ENCODE peak calls at places on chromosomes 3 and 15, in six cellular contexts. Y is Peyer's patch, W is fibroblast of lung, R is cardiac muscle cell, I is IMR-90, M is neural progenitor cell. T is an unnamed sample.

GRCh38 chr3:167750273-167750971 is 14.9 kb downstream of the SERPINI1 start:
- DNase-seq in Y (no peak), W (no peak), R (no peak), I (no peak), M (no peak), T (no peak)

GRCh38 chr3:72376917-72377710 is 471.1 kb downstream of the SHQ1 start:
- DNase-seq in Y (no peak), W (no peak), R (no peak), I (no peak), M (peak; percentile 65), T (no peak)

GRCh38 chr15:73317651-73318462 is 50.9 kb downstream of the HCN4 start:
- DNase-seq in Y (peak; percentile 18), W (no peak), R (no peak), I (no peak), M (no peak), T (no peak)

GRCh38 chr3:152309535-152310317 is 41.0 kb downstream of the MBNL1 start:
- DNase-seq in Y (no peak), W (peak; percentile 84), R (peak; percentile 70), I (peak; percentile 83), M (no peak), T (no peak)

GRCh38 chr3:17140670-17141505 is 256.1 kb downstream of the PLCL2 start:
- DNase-seq in Y (no peak), W (peak; percentile 7), R (peak; percentile 12), I (no peak), M (no peak), T (no peak)

GRCh38 chr15:35305906-35306305 is 220.8 kb upstream of the NANOGP8 start:
- DNase-seq in Y (no peak), W (peak; percentile 96), R (peak; percentile 18), I (peak; percentile 92), M (no peak), T (peak; percentile 61)

GRCh38 chr3:49025005-49025792 is 3.3 kb downstream of the NDUFAF3 start:
- DNase-seq in Y (no peak), W (no peak), R (no peak), I (no peak), M (no peak), T (no peak)

GRCh38 chr3:197041875-197042488 is 12.4 kb upstream of the MELTF start:
- DNase-seq in Y (no peak), W (no peak), R (no peak), I (no peak), M (no peak), T (no peak)

GRCh38 chr3:56042326-56042951 is 425.8 kb downstream of the ERC2 start:
- DNase-seq in Y (no peak), W (peak; percentile 58), R (peak; percentile 58), I (peak; percentile 61), M (peak; percentile 62), T (no peak)

GRCh38 chr15:88580532-88580931 is 34.1 kb upstream of the DET1 start:
- DNase-seq in Y (no peak), W (no peak), R (no peak), I (no peak), M (no peak), T (no peak)

GRCh38 chr3:115702598-115702997 is 79.3 kb downstream of the GAP43 start:
- DNase-seq in Y (no peak), W (no peak), R (no peak), I (no peak), M (no peak), T (no peak)

GRCh38 chr3:4524423-4524769 is 31.2 kb downstream of the ITPR1 start:
- DNase-seq in Y (no peak), W (peak; percentile 8), R (peak; percentile 88), I (peak; percentile 19), M (no peak), T (no peak)

GRCh38 chr3:113600418-113601185 is 68.2 kb downstream of the SIDT1 start:
- DNase-seq in Y (no peak), W (no peak), R (no peak), I (no peak), M (no peak), T (no peak)

GRCh38 chr15:57436961-57437360 is 60.7 kb downstream of the CGNL1 start:
- DNase-seq in Y (no peak), W (no peak), R (no peak), I (no peak), M (no peak), T (no peak)

GRCh38 chr3:188796122-188796631 is 375.6 kb upstream of the TPRG1 start:
- DNase-seq in Y (peak; percentile 50), W (peak; percentile 99), R (peak; percentile 94), I (peak; percentile 97), M (no peak), T (peak; percentile 88)

GRCh38 chr3:51974963-51975856 is at the start of gene ABHD14A:
- DNase-seq in Y (peak; percentile 91), W (peak; percentile 52), R (peak; percentile 78), I (peak; percentile 55), M (peak; percentile 88), T (no peak)

GRCh38 chr15:77696006-77696631 is 63.4 kb upstream of the LINGO1 start:
- DNase-seq in Y (no peak), W (no peak), R (no peak), I (no peak), M (no peak), T (no peak)

GRCh38 chr3:129794319-129795201 is 99.0 kb downstream of the TMCC1 start:
- DNase-seq in Y (peak; percentile 58), W (peak; percentile 84), R (peak; percentile 46), I (no peak), M (peak; percentile 87), T (no peak)

GRCh38 chr3:187935623-187936156 is 190.4 kb upstream of the BCL6 start:
- DNase-seq in Y (peak; percentile 77), W (no peak), R (no peak), I (peak; percentile 33), M (no peak), T (no peak)

GRCh38 chr3:190017575-190018288 is 103.0 kb downstream of the P3H2 start:
- DNase-seq in Y (no peak), W (peak; percentile 80), R (peak; percentile 82), I (peak; percentile 84), M (peak; percentile 36), T (peak; percentile 52)

GRCh38 chr3:79018671-79019136 is 749.1 kb downstream of the ROBO1 start:
- DNase-seq in Y (peak; percentile 62), W (peak; percentile 75), R (peak; percentile 83), I (peak; percentile 64), M (peak; percentile 77), T (no peak)

GRCh38 chr15:32119694-32120330 is 89.5 kb downstream of the CHRNA7 start:
- DNase-seq in Y (no peak), W (no peak), R (no peak), I (no peak), M (no peak), T (no peak)

GRCh38 chr3:25582242-25582641 is 82.5 kb downstream of the TOP2B start:
- DNase-seq in Y (no peak), W (peak; percentile 72), R (peak; percentile 46), I (peak; percentile 96), M (no peak), T (no peak)

GRCh38 chr3:148102156-148102555 is 595.5 kb upstream of the AGTR1 start:
- DNase-seq in Y (no peak), W (no peak), R (no peak), I (no peak), M (no peak), T (no peak)

GRCh38 chr3:127542441-127542952 is 48.0 kb downstream of the TPRA1 start:
- DNase-seq in Y (peak; percentile 59), W (no peak), R (no peak), I (no peak), M (no peak), T (no peak)

GRCh38 chr3:151753846-151754245 is 20.1 kb downstream of the AADACL2 start:
- DNase-seq in Y (peak; percentile 78), W (no peak), R (no peak), I (no peak), M (no peak), T (no peak)

GRCh38 chr15:100131321-100132224 is 210.2 kb downstream of the ADAMTS17 start:
- DNase-seq in Y (no peak), W (peak; percentile 71), R (peak; percentile 75), I (peak; percentile 39), M (peak; percentile 49), T (no peak)

GRCh38 chr3:94811836-94812235 is 749.0 kb downstream of the NSUN3 start:
- DNase-seq in Y (no peak), W (no peak), R (no peak), I (no peak), M (no peak), T (no peak)

GRCh38 chr15:98654790-98655360 is 6.5 kb downstream of the IGF1R start:
- DNase-seq in Y (no peak), W (no peak), R (no peak), I (no peak), M (no peak), T (no peak)
- H3K4me3 ChIP-seq in Y (no peak overlapping the region), W (no peak overlapping the region), R (no peak overlapping the region), I (no peak overlapping the region), M (no peak overlapping the region), T (no peak overlapping the region)

GRCh38 chr15:41971089-41971892 is 1.1 kb downstream of the EHD4 start:
- DNase-seq in Y (peak; percentile 81), W (peak; percentile 78), R (peak; percentile 61), I (peak; percentile 71), M (peak; percentile 85), T (no peak)
- TF ChIP-seq CTCF in Y (no peak), W (no peak), R (no peak), I (no peak), M (no peak), T (no peak)

GRCh38 chr15:63672775-63673174 is 75.6 kb downstream of the FBXL22 start:
- DNase-seq in Y (no peak), W (no peak), R (no peak), I (no peak), M (no peak), T (no peak)

GRCh38 chr15:63669074-63669473 is 71.9 kb downstream of the FBXL22 start:
- DNase-seq in Y (no peak), W (no peak), R (no peak), I (no peak), M (no peak), T (no peak)

GRCh38 chr15:63668601-63669000 is 71.4 kb downstream of the FBXL22 start:
- DNase-seq in Y (no peak), W (no peak), R (no peak), I (no peak), M (no peak), T (no peak)

GRCh38 chr15:63675263-63675662 is 78.1 kb downstream of the FBXL22 start:
- DNase-seq in Y (no peak), W (no peak), R (no peak), I (no peak), M (no peak), T (no peak)

GRCh38 chr15:63672369-63672768 is 75.2 kb downstream of the FBXL22 start:
- DNase-seq in Y (no peak), W (no peak), R (no peak), I (no peak), M (no peak), T (no peak)
- H3K36me3 ChIP-seq in Y (no peaks in the 10 kb centered on the region), W (peaks cover 1% of the 10 kb centered on the region), R (peaks cover 45% of the 10 kb centered on the region), I (peaks cover 22% of the 10 kb centered on the region), M (no peaks in the 10 kb centered on the region), T (peaks cover 7% of the 10 kb centered on the region)

DNA sequence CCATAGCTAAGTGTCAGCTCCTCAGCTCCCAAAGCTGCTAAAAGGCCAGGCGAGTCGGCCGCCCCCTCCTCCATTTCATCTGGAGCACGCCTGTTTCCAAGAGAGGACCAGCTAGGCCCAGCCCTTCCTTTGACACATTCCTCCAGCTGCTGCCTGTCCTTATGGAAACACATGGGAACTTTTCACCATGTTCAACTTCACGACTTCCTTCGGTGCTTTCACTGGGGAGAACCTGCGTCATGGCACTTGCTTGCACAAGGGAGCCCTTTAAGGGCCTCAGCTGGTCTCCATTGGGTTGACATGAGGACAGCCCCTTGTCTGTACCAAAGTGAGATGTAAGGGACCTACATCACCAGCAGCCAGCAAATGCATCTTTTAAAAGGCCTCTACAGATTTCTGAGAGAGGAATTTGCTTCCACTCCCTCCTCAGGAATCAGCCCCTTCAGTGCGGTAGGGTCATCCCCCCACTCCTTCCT is 2.1 kb downstream of the MAGI1 start:
- DNase-seq in Y (no peak), W (peak; percentile 39), R (peak; percentile 46), I (peak; percentile 50), M (peak; percentile 61), T (no peak)
- H3K4me3 ChIP-seq in Y (peak overlapping the region; percentile 77), W (peak overlapping the region; percentile 89), R (peak overlapping the region; percentile 77), I (peak overlapping the region; percentile 69), M (peak overlapping the region; percentile 85), T (peak overlapping the region; percentile 81)

T was measured in BJ.